ENCODE peak calls at places on chromosomes 4 and X, in ten cellular contexts. K is ovary, R is A549, Y is body of pancreas, O is tibial nerve, X is heart left ventricle, E is HCT116, I is lower leg skin, Z is gastrocnemius medialis, S is NB4. V is an unnamed sample.

GRCh38 chrX:41561045-41561444 is 113.9 kb downstream of the NYX start:
- DNase-seq in K (peak), R (peak), Y (peak), O (no peak), X (no peak), E (no peak), I (no peak), Z (peak), S (peak), V (peak)

GRCh38 chr4:71711044-71711984 is 72.6 kb downstream of the GC start:
- DNase-seq in K (no peak), R (no peak), Y (no peak), O (no peak), X (no peak), E (no peak), I (no peak), Z (no peak), S (no peak), V (no peak)

GRCh38 chrX:131923614-131924250 is 99.4 kb upstream of the STK26 start:
- DNase-seq in K (no peak), R (no peak), Y (no peak), O (no peak), X (no peak), E (no peak), I (no peak), Z (no peak), S (no peak), V (no peak)

GRCh38 chrX:64427787-64428186 is 32.5 kb upstream of the MTMR8 start:
- DNase-seq in K (no peak), R (no peak), Y (no peak), O (no peak), X (no peak), E (no peak), I (no peak), Z (no peak), S (no peak), V (no peak)

GRCh38 chr4:41865306-41865980 is 69.8 kb upstream of the TMEM33 start:
- DNase-seq in K (no peak), R (no peak), Y (no peak), O (no peak), X (no peak), E (no peak), I (no peak), Z (no peak), S (peak), V (no peak)

GRCh38 chr4:1072830-1073446 is 40.4 kb downstream of the RNF212 start:
- DNase-seq in K (no peak), R (peak), Y (peak), O (peak), X (peak), E (peak), I (no peak), Z (no peak), S (peak), V (peak)

GRCh38 chr4:6769138-6769983 is 13.2 kb upstream of the KIAA0232 start:
- DNase-seq in K (no peak), R (no peak), Y (no peak), O (no peak), X (no peak), E (no peak), I (no peak), Z (no peak), S (no peak), V (no peak)

GRCh38 chr4:145884775-145885174 is 53.8 kb downstream of the ZNF827 start:
- DNase-seq in K (no peak), R (no peak), Y (no peak), O (no peak), X (no peak), E (no peak), I (no peak), Z (no peak), S (no peak), V (no peak)

GRCh38 chrX:28997716-28998115 is 410.5 kb downstream of the IL1RAPL1 start:
- DNase-seq in K (no peak), R (no peak), Y (no peak), O (no peak), X (no peak), E (no peak), I (no peak), Z (no peak), S (no peak), V (no peak)

GRCh38 chr4:48698029-48698901 is 81.8 kb downstream of the FRYL start:
- DNase-seq in K (peak), R (peak), Y (peak), O (peak), X (peak), E (peak), I (peak), Z (peak), S (peak), V (peak)

GRCh38 chrX:1035206-1035605 is 177.2 kb downstream of the CRLF2 start:
- DNase-seq in K (no peak), R (no peak), Y (no peak), O (no peak), X (no peak), E (no peak), I (no peak), Z (no peak), S (no peak), V (no peak)

GRCh38 chr4:188781655-188782054 is 642.4 kb downstream of the TRIML1 start:
- DNase-seq in K (no peak), R (peak), Y (no peak), O (no peak), X (no peak), E (peak), I (no peak), Z (no peak), S (peak), V (no peak)

GRCh38 chrX:115023139-115023538 is 5.7 kb upstream of the IL13RA2 start:
- DNase-seq in K (no peak), R (no peak), Y (no peak), O (no peak), X (no peak), E (peak), I (no peak), Z (no peak), S (no peak), V (no peak)

GRCh38 chr4:162634390-162634789 is 470.6 kb upstream of the FSTL5 start:
- DNase-seq in K (no peak), R (no peak), Y (no peak), O (no peak), X (no peak), E (no peak), I (no peak), Z (no peak), S (no peak), V (no peak)

GRCh38 chr4:8738471-8738931 is 133.1 kb downstream of the HMX1 start:
- DNase-seq in K (no peak), R (no peak), Y (peak), O (no peak), X (no peak), E (no peak), I (no peak), Z (no peak), S (no peak), V (no peak)

GRCh38 chrX:916235-916609 is 285.6 kb downstream of the SHOX start:
- DNase-seq in K (no peak), R (no peak), Y (no peak), O (no peak), X (no peak), E (no peak), I (no peak), Z (no peak), S (no peak), V (no peak)

GRCh38 chrX:120732461-120732860 is 102.6 kb upstream of the C1GALT1C1 start:
- DNase-seq in K (no peak), R (no peak), Y (no peak), O (no peak), X (no peak), E (no peak), I (no peak), Z (no peak), S (no peak), V (no peak)

GRCh38 chrX:100083146-100083715 is 326.8 kb downstream of the PCDH19 start:
- DNase-seq in K (no peak), R (no peak), Y (no peak), O (no peak), X (no peak), E (no peak), I (no peak), Z (no peak), S (no peak), V (no peak)

GRCh38 chrX:27565992-27566391 is 24.2 kb upstream of the DCAF8L2 start:
- DNase-seq in K (peak), R (no peak), Y (no peak), O (no peak), X (no peak), E (no peak), I (no peak), Z (no peak), S (no peak), V (no peak)

GRCh38 chr4:56684320-56684719 is 3.2 kb upstream of the HOPX start:
- DNase-seq in K (no peak), R (no peak), Y (no peak), O (no peak), X (no peak), E (no peak), I (no peak), Z (no peak), S (no peak), V (no peak)

GRCh38 chrX:110276778-110277177 is 41.1 kb downstream of the AMMECR1 start:
- DNase-seq in K (no peak), R (no peak), Y (no peak), O (no peak), X (no peak), E (no peak), I (no peak), Z (no peak), S (no peak), V (no peak)

GRCh38 chr4:10096201-10096975 is 20.2 kb downstream of the WDR1 start:
- DNase-seq in K (peak), R (peak), Y (no peak), O (peak), X (peak), E (peak), I (peak), Z (peak), S (peak), V (peak)

DNA sequence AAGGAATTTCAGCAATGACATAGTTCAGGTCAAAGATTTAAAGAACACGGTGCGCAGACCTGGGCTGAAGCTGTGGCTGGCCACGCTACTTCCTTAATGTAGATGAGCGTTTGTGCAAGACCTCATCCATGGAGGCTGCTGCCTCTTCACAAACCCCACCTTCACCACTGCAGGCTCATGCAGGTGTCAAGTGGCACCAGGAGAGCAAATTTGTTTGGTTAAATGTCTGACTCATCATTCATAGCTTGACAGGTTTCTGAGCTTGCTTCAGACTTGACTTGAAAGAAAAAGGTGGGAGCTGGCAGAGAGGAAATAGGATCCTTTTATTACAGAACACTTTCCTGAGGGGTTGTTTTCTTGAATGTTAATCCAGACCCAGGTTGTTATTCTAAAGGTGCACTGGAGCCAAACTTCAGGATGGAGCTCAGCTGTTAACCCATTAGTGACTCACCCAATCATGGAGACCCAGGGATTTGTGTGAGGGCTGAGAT is 315.2 kb downstream of the PTTG2 start:
- DNase-seq in K (no peak), R (no peak), Y (no peak), O (no peak), X (no peak), E (peak), I (no peak), Z (no peak), S (peak), V (no peak)
- H3K4me3 ChIP-seq in K (no peak), R (no peak), Y (no peak), O (no peak), X (no peak), E (no peak), I (no peak), Z (no peak), S (no peak), V (no peak)

DNA sequence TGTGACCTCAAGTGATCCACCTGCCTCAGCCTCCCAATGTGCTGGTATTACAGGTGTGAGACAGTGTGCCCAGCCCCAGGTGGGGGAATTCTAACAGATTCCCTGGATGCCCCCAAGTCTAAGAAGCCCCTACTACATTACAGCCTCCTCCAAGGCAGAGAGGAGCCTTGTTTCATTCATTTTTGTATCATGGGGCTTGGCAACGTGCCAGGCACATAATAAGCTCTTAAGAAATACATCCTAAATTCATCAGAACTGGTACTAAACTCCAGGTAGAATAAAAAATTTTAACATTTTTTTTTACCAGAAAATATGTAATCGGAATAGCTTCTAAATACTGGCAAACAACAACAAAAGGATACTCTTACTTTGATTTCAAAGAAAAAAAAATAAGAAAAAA is 127.1 kb downstream of the CHIC2 start:
- DNase-seq in K (no peak), R (no peak), Y (no peak), O (no peak), X (no peak), E (no peak), I (no peak), Z (no peak), S (no peak), V (no peak)
- TF ChIP-seq CTCF in K (no peak), R (no peak), Y (no peak), O (no peak), X (no peak), E (no peak), I (no peak), Z (no peak), S (no peak), V (no peak)

DNA sequence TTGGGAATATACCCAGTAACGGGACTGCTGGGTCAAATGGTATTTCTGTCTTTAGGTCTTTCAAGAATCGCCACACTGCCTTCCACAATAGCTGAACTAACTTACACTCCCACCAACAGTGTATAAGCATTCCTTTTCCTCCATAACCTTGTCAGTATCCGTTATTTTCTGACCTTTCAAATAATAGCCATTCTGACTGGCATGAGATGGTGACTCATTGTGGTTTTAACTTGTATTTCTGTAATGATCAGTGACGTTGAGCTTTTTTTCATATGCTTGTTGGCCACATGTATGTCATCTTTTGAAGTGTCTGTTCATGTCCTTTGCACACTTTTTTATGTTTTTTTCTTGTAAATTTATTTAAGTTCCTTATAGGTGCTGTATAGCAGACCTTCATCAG is 81.2 kb downstream of the ADAM29 start:
- DNase-seq in K (no peak), R (no peak), Y (no peak), O (no peak), X (no peak), E (no peak), I (no peak), Z (no peak), S (peak), V (no peak)
- TF ChIP-seq POLR2A in K (no peak), R (no peak), Y (no peak), O (no peak), X (no peak), E (no peak), I (no peak), Z (no peak), S (no peak), V (no peak)

DNA sequence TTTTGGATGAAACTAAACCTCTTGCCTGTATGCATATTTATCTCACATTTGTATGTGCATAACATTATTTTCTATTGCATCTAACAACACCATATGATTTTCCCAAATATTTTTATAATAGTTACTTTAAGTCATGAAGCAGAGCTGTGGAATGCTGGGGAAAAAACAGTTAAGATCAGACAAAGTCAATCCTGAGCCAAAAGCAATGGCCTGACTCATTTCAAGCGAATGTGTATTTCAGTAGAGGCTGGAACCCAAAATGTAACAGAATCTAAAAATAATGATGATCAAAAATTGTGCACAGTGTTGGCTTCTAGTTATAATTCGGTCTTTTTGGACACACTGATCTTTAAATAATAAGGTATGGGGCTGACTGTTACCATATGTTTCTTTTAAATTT is 516.2 kb upstream of the ADGRL3 start:
- DNase-seq in K (no peak), R (no peak), Y (no peak), O (no peak), X (no peak), E (no peak), I (no peak), Z (no peak), S (no peak), V (no peak)
- H3K4me3 ChIP-seq in K (no peak), R (no peak), Y (no peak), O (no peak), X (no peak), E (no peak), I (no peak), Z (no peak), S (no peak), V (no peak)

DNA sequence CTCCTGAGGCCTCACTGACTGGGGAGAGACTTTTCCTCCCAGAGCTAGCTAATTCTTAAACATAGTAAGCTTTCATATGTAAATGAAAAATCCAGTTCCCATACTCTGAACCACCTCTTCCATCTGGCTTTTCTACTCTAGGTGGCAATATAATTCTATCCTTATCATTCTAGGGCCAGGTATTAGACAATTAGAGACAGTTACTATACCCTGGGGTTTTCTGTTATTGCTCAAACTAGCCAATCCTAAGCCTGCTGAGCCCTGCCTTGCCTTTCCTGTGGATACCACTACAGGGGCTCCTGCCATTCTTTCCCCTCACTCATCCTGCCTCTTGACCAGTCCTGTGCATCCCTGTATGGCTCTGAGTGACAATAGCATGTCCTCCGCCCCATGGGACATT is 552.0 kb downstream of the STIM2 start:
- DNase-seq in K (no peak), R (no peak), Y (no peak), O (no peak), X (no peak), E (no peak), I (no peak), Z (no peak), S (no peak), V (no peak)
- TF ChIP-seq CTCF in K (no peak), R (no peak), Y (no peak), O (no peak), X (no peak), E (peak), I (no peak), Z (no peak), S (no peak), V (no peak)

DNA sequence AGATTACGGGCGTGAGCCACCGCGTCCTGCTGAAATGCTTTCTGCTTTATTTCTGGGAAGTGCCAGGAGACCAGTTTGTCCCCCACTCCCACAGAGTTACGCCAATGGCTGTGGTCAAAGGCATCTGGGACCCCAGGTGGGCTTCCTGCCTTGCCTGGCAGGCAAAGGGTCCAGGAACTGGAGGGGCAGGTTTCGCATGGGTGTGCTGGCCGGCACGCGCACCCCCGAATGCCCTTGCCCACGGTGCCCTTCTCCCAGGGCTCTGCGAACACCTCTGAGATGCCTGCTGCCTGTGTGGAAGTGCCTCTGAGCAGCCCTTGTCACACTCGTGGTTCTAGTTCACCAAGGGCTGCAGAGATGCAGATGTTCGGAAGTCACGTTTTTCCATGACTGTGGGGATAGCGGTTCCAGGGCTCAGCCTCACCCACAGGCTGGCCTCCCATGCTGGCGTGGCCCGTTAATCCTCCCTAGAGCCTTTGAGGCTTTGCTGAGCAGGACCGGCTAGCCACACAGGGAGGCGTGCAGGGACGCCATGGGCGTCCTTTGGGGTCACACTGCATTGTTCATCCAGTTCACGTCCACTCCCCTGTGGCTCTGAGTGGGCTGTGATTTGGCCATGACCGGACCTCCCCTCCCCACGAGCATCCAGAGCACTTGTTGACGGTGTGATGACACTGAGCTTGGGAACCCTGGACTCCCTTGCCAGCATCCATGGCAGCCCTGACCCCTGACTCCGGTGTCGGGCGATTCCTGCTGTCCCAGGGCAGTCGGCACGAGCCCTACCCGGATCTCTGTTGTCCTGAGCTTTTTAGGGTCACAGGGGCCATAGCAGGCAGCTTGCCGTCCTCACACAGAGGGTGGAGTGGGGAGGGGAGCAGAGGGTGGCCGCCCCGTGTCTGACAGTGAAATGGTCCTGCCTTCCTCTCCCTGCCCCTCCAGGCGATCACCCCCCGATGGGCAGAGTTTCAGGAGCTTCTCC is 12.7 kb upstream of the ADD1 start:
- DNase-seq in K (peak), R (no peak), Y (no peak), O (peak), X (peak), E (no peak), I (peak), Z (peak), S (no peak), V (no peak)
- TF ChIP-seq POLR2A in K (no peak), R (no peak), Y (no peak), O (no peak), X (no peak), E (no peak), I (no peak), Z (no peak), S (no peak), V (no peak)

GRCh38 chr4:186557486-186557885 is 2.1 kb upstream of the MTNR1A start:
- DNase-seq in K (no peak), R (no peak), Y (no peak), O (no peak), X (no peak), E (no peak), I (no peak), Z (no peak), S (peak), V (no peak)
- H3K4me3 ChIP-seq in K (no peak), R (no peak), Y (no peak), O (no peak), X (no peak), E (no peak), I (no peak), Z (no peak), S (no peak), V (no peak)

GRCh38 chr4:158255727-158256324 is 45.5 kb downstream of the TMEM144 start:
- DNase-seq in K (no peak), R (peak), Y (no peak), O (no peak), X (no peak), E (peak), I (no peak), Z (no peak), S (peak), V (no peak)

GRCh38 chr4:158254328-158254727 is 44.0 kb downstream of the TMEM144 start:
- DNase-seq in K (no peak), R (no peak), Y (no peak), O (no peak), X (no peak), E (no peak), I (no peak), Z (no peak), S (no peak), V (no peak)

GRCh38 chr4:158261480-158261879 is 51.2 kb downstream of the TMEM144 start:
- DNase-seq in K (no peak), R (no peak), Y (no peak), O (no peak), X (no peak), E (no peak), I (no peak), Z (no peak), S (no peak), V (no peak)

GRCh38 chr4:158259955-158260575 is 49.8 kb downstream of the TMEM144 start:
- DNase-seq in K (no peak), R (no peak), Y (no peak), O (no peak), X (no peak), E (peak), I (no peak), Z (no peak), S (peak), V (no peak)
- TF ChIP-seq CTCF in K (no peak), R (peak), Y (peak), O (no peak), X (peak), E (peak), I (no peak), Z (peak), S (no peak), V (peak)

GRCh38 chr4:120843840-120844527 is 78.5 kb downstream of the PRDM5 start:
- DNase-seq in K (no peak), R (no peak), Y (peak), O (no peak), X (no peak), E (no peak), I (no peak), Z (no peak), S (peak), V (no peak)
- TF ChIP-seq POLR2A in K (no peak), R (no peak), Y (no peak), O (no peak), X (no peak), E (no peak), I (no peak), Z (no peak), S (no peak), V (no peak)

V was measured in uterus.